ENCODE peak calls at places on chromosomes 1 and 21, in five cellular contexts. F is tibial artery, B is esophagus muscularis mucosa, J is aorta, D is suprapubic skin. E is an unnamed sample.

GRCh38 chr1:26287033-26287711 is 7.3 kb downstream of the SH3BGRL3 start:
- DNase-seq in B (no peak), D (peak; percentile 73), F (peak; percentile 52), J (no peak), E (no peak)

GRCh38 chr1:231442735-231443134 is 20.6 kb upstream of the EGLN1 start:
- DNase-seq in D (no peak), B (no peak), F (no peak), J (no peak), E (no peak)

GRCh38 chr1:52919051-52919719 is 2.4 kb downstream of the ECHDC2 start:
- DNase-seq in B (no peak), D (no peak), F (no peak), J (no peak), E (no peak)

GRCh38 chr1:29641921-29642320 is 405.6 kb downstream of the PTPRU start:
- DNase-seq in F (no peak), B (no peak), J (no peak), D (no peak), E (no peak)

GRCh38 chr1:47378147-47378546 is 37.9 kb upstream of the FOXE3 start:
- DNase-seq in B (no peak), D (no peak), F (no peak), J (no peak), E (no peak)

GRCh38 chr21:42892582-42892930 is 553 bp upstream of the NDUFV3 start:
- DNase-seq in F (no peak), J (no peak), D (no peak), B (no peak), E (no peak)

GRCh38 chr1:23673086-23673813 is 18.4 kb upstream of the RPL11 start:
- DNase-seq in D (no peak), J (no peak), B (no peak), F (no peak), E (no peak)

GRCh38 chr1:243253211-243253926 is 1.7 kb downstream of the CEP170 start:
- DNase-seq in J (no peak), F (no peak), B (no peak), D (no peak), E (no peak)

GRCh38 chr1:74587888-74588287 is 75.5 kb upstream of the LRRC53 start:
- DNase-seq in F (no peak), B (no peak), D (no peak), J (no peak), E (no peak)

GRCh38 chr1:161930064-161930463 is 93.6 kb downstream of the OLFML2B start:
- DNase-seq in F (no peak), J (no peak), B (no peak), D (no peak), E (no peak)

GRCh38 chr1:200342511-200343400 is 67.1 kb downstream of the ZNF281 start:
- DNase-seq in J (no peak), D (no peak), B (no peak), F (no peak), E (no peak)

GRCh38 chr21:28436286-28436932 is 556.3 kb downstream of the LTN1 start:
- DNase-seq in J (no peak), B (no peak), D (no peak), F (no peak), E (no peak)
- H3K27ac ChIP-seq in J (no peak overlapping the region), B (no peak overlapping the region), D (no peak overlapping the region), F (no peak overlapping the region), E (peak overlapping the region; percentile 49)

GRCh38 chr1:39001516-39002389 is 10.7 kb downstream of the AKIRIN1 start:
- DNase-seq in B (no peak), D (no peak), F (no peak), J (no peak), E (no peak)
- H3K27ac ChIP-seq in B (no peak overlapping the region), D (no peak overlapping the region), F (no peak overlapping the region), J (no peak overlapping the region), E (no peak overlapping the region)

GRCh38 chr1:50705041-50705440 is 255.0 kb downstream of the FAF1 start:
- DNase-seq in F (no peak), D (no peak), B (no peak), J (no peak), E (no peak)
- H3K27ac ChIP-seq in F (no peak overlapping the region), D (no peak overlapping the region), B (no peak overlapping the region), J (no peak overlapping the region), E (peak overlapping the region; percentile 52)

DNA sequence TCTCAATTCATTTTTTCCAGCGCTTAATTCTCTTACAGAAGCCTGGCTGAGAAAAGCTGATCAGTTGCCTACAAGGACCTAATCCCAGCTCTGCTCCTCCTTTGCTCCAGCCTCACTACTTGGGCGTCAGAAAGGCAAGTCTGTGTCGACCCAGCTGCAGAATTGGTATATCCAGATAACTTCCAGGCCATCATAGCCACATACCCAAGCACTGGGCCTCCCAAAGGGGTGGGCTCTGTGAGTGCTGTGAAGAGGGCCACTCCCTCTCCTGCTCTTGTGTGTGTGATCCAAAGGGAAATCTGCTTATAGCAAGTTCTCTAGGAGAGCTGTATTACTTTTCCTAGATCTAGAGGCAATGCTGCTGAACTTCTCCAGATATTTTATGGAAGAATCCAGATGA is 18.1 kb downstream of the LMOD1 start:
- DNase-seq in J (no peak), B (no peak), F (no peak), D (no peak), E (no peak)
- H3K27ac ChIP-seq in J (peak overlapping the region; percentile 59), B (peak overlapping the region; percentile 79), F (peak overlapping the region; percentile 95), D (no peak overlapping the region), E (no peak overlapping the region)

DNA sequence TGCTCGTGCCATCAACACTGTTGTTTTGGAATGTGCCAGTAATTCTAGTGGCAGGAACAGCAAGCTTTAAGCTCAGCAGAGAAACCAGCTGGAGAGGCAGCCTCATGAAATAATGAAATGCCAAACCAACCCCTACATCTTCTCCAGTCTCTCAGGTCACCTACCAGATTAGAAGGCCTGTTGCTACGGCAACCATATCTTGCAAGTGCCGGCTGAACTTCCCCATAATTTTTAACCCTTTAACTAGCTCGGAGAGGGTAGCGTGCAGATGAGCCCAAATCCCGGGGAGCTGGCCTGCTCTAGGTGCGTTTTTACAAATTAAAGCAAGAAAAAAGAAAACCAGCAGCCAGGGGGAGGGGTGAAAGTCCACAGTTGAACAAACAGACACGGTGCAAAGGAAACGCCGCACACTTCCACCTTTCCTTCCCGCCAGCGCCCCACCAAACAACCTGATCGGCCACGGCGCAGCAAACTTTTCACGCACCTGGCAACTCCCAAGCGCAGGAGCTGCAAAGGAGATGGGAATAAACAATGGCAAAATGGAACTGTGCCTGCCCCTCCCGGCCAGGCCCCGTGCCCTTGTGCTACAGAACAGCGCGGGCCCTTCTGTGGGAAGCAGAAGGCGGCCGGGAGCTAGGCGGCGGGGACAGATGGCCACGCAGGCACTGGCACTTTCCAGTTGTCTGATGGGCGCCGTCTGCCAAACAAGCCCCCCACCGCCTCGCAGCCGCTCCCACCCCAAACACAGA is 50.1 kb downstream of the SSBP3 start:
- DNase-seq in F (no peak), J (peak; percentile 63), D (no peak), B (no peak), E (no peak)
- H3K27ac ChIP-seq in F (no peak overlapping the region), J (no peak overlapping the region), D (no peak overlapping the region), B (no peak overlapping the region), E (no peak overlapping the region)

DNA sequence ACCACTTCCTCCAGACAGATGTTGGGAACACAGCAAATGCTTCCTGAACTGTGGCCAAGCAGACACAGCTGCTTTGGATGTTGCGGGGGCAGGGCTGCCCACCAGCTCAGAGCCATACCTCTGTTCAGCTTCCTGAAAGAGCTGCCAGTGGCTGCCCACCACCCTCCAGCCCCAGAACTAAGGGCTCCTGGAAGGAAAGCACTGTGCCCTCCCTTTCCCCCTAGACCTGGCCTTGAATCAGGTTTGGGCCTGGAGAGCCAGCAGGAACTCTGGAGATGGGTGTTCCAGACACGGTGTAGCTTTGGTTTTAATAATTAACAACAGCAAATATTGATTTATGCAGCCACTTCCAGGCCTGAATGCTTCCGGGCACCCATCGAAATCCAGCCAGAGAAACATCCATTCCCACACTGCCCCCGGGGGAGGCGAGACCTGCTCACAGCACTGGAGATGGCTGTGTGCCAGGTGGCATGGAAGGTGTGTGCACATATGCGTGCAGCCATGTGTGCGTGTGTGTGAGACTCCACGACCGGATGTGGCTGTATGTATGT is 45.7 kb downstream of the RAP1GAP start:
- DNase-seq in B (no peak), F (no peak), D (no peak), J (no peak), E (no peak)
- H3K27ac ChIP-seq in B (no peak overlapping the region), F (no peak overlapping the region), D (no peak overlapping the region), J (no peak overlapping the region), E (no peak overlapping the region)

E was measured in RWPE2.